ENCODE peak calls at places on chromosomes 13 and 19, in four cellular contexts. B is GM23338; U is CD4-positive, alpha-beta T cell; W is WERI-Rb-1. X is an unnamed sample. For H3K27me3, the result is how much of the 10 kb centered on the place peaks cover.

GRCh38 chr19:14434543-14435319 is 1.6 kb downstream of the PKN1 start:
- DNase-seq in U (no peak), B (no peak), W (no peak), X (no peak)

GRCh38 chr19:51691122-51692064 is 1.7 kb upstream of the SPACA6 start:
- DNase-seq in B (peak), W (no peak), U (no peak), X (peak)

GRCh38 chr19:49331616-49332055 is 3.6 kb upstream of the CD37 start:
- DNase-seq in B (peak), W (peak), U (peak), X (peak)

GRCh38 chr13:18951412-18951811 is 230.2 kb downstream of the TUBA3C start:
- DNase-seq in U (no peak), B (no peak), W (no peak), X (no peak)

GRCh38 chr19:46762245-46762890 is 16.1 kb upstream of the STRN4 start:
- DNase-seq in B (no peak), W (no peak), U (no peak), X (no peak)

GRCh38 chr19:13120817-13121216 is 2.8 kb downstream of the NACC1 start:
- DNase-seq in U (no peak), W (no peak), B (no peak), X (peak)

GRCh38 chr19:39746836-39747529 is 9.2 kb upstream of the CLC start:
- DNase-seq in B (peak), U (no peak), W (no peak), X (peak)

GRCh38 chr13:80379245-80379644 is 38.3 kb upstream of the SPRY2 start:
- DNase-seq in B (no peak), U (no peak), W (no peak), X (no peak)

GRCh38 chr19:12985049-12985776 is 10.1 kb upstream of the NFIX start:
- DNase-seq in B (no peak), U (no peak), W (peak), X (no peak)

GRCh38 chr19:49790866-49791265 is 22.2 kb downstream of the FUZ start:
- DNase-seq in W (no peak), B (no peak), U (no peak), X (no peak)

GRCh38 chr19:57058871-57059270 is 60.9 kb upstream of the USP29 start:
- DNase-seq in W (no peak), U (no peak), B (no peak), X (no peak)

GRCh38 chr13:21676611-21677021 is 5.7 kb downstream of the FGF9 start:
- DNase-seq in U (no peak), W (no peak), B (peak), X (peak)

GRCh38 chr19:3655402-3656072 is 28.9 kb upstream of the CACTIN start:
- DNase-seq in W (peak), U (no peak), B (no peak), X (no peak)

GRCh38 chr19:38274734-38275133 is 10.4 kb downstream of the SPINT2 start:
- DNase-seq in W (no peak), U (no peak), B (no peak), X (no peak)

GRCh38 chr19:29705706-29706105 is 9.4 kb downstream of the C19orf12 start:
- DNase-seq in U (no peak), B (no peak), W (no peak), X (no peak)

GRCh38 chr13:92259523-92259922 is 861.1 kb downstream of the GPC5 start:
- DNase-seq in W (no peak), U (no peak), B (no peak), X (no peak)

GRCh38 chr13:30576528-30576927 is 41.2 kb upstream of the USPL1 start:
- DNase-seq in W (no peak), U (peak), B (no peak), X (no peak)

GRCh38 chr19:27793644-27794443 is 1419.1 kb downstream of the UQCRFS1 start:
- DNase-seq in W (peak), B (peak), U (peak), X (peak)

GRCh38 chr13:98450495-98451167 is 126.3 kb downstream of the STK24 start:
- DNase-seq in W (no peak), U (peak), B (peak), X (peak)

GRCh38 chr19:1884291-1884718 is 991 bp downstream of the ABHD17A start:
- DNase-seq in W (no peak), B (no peak), U (no peak), X (peak)

GRCh38 chr19:19402656-19403372 is 2.7 kb upstream of the GATAD2A start:
- DNase-seq in U (no peak), W (no peak), B (no peak), X (no peak)

GRCh38 chr19:57746580-57747471 is at the start of gene ZNF776:
- DNase-seq in W (peak), U (peak), B (peak), X (peak)

GRCh38 chr13:35994131-35994966 is 136.8 kb downstream of the DCLK1 start:
- DNase-seq in B (no peak), W (no peak), U (no peak), X (no peak)

DNA sequence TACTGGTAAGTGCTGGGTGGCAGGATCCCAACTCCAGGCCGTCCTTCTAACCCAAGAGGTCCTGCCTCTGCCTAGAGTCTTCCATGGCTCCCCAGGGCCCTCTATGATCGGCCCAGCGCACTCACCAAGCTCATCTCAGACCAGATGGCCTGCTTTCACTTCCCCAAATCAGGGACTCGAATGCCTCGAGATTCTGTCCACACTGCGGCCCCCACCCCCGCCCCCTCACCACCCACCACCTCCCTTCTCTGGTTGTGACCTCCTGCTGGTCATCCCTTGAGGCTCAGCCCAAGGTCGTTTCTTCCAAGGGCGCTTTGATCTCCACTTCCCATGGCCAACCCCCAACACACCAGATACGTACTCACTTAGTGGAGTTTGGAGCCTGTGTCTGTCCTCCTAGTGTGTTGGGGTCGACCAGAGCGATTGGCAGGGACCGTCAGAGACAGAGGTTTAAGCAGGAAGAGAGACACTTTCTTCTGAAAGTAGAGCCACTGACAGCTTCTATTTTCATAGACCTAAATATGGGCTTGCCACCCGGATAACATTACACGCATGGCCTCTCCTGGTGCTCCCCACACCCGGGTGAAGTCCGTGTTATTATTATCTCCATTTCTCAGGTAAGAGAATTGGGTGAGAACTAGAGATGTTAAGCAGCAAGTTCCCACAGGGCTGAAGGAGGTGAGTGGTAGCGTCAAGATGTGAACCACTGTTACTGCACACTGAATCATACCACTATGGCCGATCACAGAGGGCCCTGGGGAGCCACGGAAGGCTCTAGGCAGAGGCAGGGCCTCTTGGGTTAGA is at the start of gene FCER2:
- DNase-seq in U (no peak), B (no peak), W (no peak), X (no peak)
- H3K27me3 ChIP-seq in U (under half), B (under half), W (under half), X (under half)

GRCh38 chr13:111117961-111118360 is 2.9 kb downstream of the ARHGEF7 start:
- DNase-seq in U (no peak), B (no peak), W (no peak), X (no peak)
- H3K27me3 ChIP-seq in U (under half), B (under half), W (half or more), X (half or more)

GRCh38 chr13:82817133-82817532 is 1065.1 kb downstream of the SLITRK1 start:
- DNase-seq in U (no peak), B (no peak), W (no peak), X (no peak)
- H3K27me3 ChIP-seq in U (under half), B (under half), W (under half), X (under half)

GRCh38 chr19:17001603-17002183 is 24.9 kb downstream of the CPAMD8 start:
- DNase-seq in U (peak), B (peak), W (no peak), X (peak)

GRCh38 chr19:17002455-17002854 is 24.2 kb downstream of the CPAMD8 start:
- DNase-seq in U (no peak), W (no peak), B (no peak), X (no peak)

GRCh38 chr19:17004386-17004785 is 22.2 kb downstream of the CPAMD8 start:
- DNase-seq in W (no peak), B (no peak), U (no peak), X (no peak)

GRCh38 chr19:17005000-17005399 is 21.6 kb downstream of the CPAMD8 start:
- DNase-seq in W (no peak), B (peak), U (no peak), X (peak)

GRCh38 chr19:17006579-17006978 is 20.0 kb downstream of the CPAMD8 start:
- DNase-seq in W (no peak), B (no peak), U (no peak), X (no peak)
- H3K27me3 ChIP-seq in W (under half), B (under half), U (under half), X (under half)

GRCh38 chr19:41926861-41927809 is 1.1 kb downstream of the ERFL start:
- DNase-seq in B (no peak), U (no peak), W (no peak), X (no peak)
- H3K27me3 ChIP-seq in B (half or more), U (under half), W (half or more), X (half or more)

GRCh38 chr13:113049521-113049941 is 56.1 kb upstream of the F7 start:
- DNase-seq in B (no peak), W (no peak), U (no peak), X (no peak)
- H3K27me3 ChIP-seq in B (under half), W (under half), U (under half), X (under half)

X was measured in endodermal cell.